ENCODE peak calls at places on chromosomes 16 and 17, in six cellular contexts. One of them, this sample, is unnamed. For H3K9me3 and H3K27me3, the result is how much of the 10 kb centered on the place peaks cover.

GRCh38 chr16:50742521-50743150 is 750 bp downstream of the CYLD start:
- DNase-seq in small intestine: peak
- DNase-seq in CD8-positive, alpha-beta memory T cell: peak
- DNase-seq in aorta: peak
- DNase-seq in SK-N-SH: no peak
- DNase-seq in adipocyte: peak
- DNase-seq in this sample: peak

GRCh38 chr17:79949646-79950292 is 85.9 kb downstream of the TBC1D16 start:
- DNase-seq in aorta: no peak
- DNase-seq in adipocyte: no peak
- DNase-seq in SK-N-SH: peak
- DNase-seq in CD8-positive, alpha-beta memory T cell: no peak
- DNase-seq in small intestine: no peak
- DNase-seq in this sample: no peak

GRCh38 chr17:48488548-48489106 is 42.2 kb downstream of the HOXB1 start:
- DNase-seq in small intestine: no peak
- DNase-seq in adipocyte: no peak
- DNase-seq in aorta: no peak
- DNase-seq in CD8-positive, alpha-beta memory T cell: no peak
- DNase-seq in SK-N-SH: no peak
- DNase-seq in this sample: no peak

GRCh38 chr16:84141143-84141670 is 3.8 kb downstream of the HSDL1 start:
- DNase-seq in small intestine: no peak
- DNase-seq in adipocyte: no peak
- DNase-seq in CD8-positive, alpha-beta memory T cell: no peak
- DNase-seq in SK-N-SH: no peak
- DNase-seq in aorta: no peak
- DNase-seq in this sample: no peak

GRCh38 chr17:14214271-14214670 is 22.4 kb downstream of the CDRT15 start:
- DNase-seq in adipocyte: peak
- DNase-seq in SK-N-SH: no peak
- DNase-seq in small intestine: no peak
- DNase-seq in CD8-positive, alpha-beta memory T cell: no peak
- DNase-seq in aorta: no peak
- DNase-seq in this sample: no peak

GRCh38 chr16:88459366-88460055 is 6.4 kb downstream of the ZFPM1 start:
- DNase-seq in CD8-positive, alpha-beta memory T cell: no peak
- DNase-seq in aorta: no peak
- DNase-seq in SK-N-SH: no peak
- DNase-seq in small intestine: no peak
- DNase-seq in adipocyte: no peak
- DNase-seq in this sample: no peak

GRCh38 chr16:814974-815373 is 14.4 kb upstream of the GNG13 start:
- DNase-seq in CD8-positive, alpha-beta memory T cell: no peak
- DNase-seq in small intestine: no peak
- DNase-seq in aorta: no peak
- DNase-seq in SK-N-SH: no peak
- DNase-seq in adipocyte: peak
- DNase-seq in this sample: no peak

GRCh38 chr17:76368545-76368944 is 14.8 kb upstream of the PRPSAP1 start:
- DNase-seq in CD8-positive, alpha-beta memory T cell: no peak
- DNase-seq in SK-N-SH: peak
- DNase-seq in adipocyte: peak
- DNase-seq in aorta: no peak
- DNase-seq in small intestine: no peak
- DNase-seq in this sample: no peak

GRCh38 chr17:50919321-50920040 is 53.3 kb upstream of the TOB1 start:
- DNase-seq in adipocyte: peak
- DNase-seq in SK-N-SH: peak
- DNase-seq in CD8-positive, alpha-beta memory T cell: peak
- DNase-seq in aorta: peak
- DNase-seq in small intestine: peak
- DNase-seq in this sample: peak

GRCh38 chr17:7468814-7469438 is 10.5 kb downstream of the ZBTB4 start:
- DNase-seq in CD8-positive, alpha-beta memory T cell: no peak
- DNase-seq in small intestine: no peak
- DNase-seq in adipocyte: no peak
- DNase-seq in SK-N-SH: no peak
- DNase-seq in aorta: no peak
- DNase-seq in this sample: no peak

GRCh38 chr17:28549274-28550132 is 2.9 kb downstream of the UNC119 start:
- DNase-seq in CD8-positive, alpha-beta memory T cell: peak
- DNase-seq in adipocyte: no peak
- DNase-seq in small intestine: no peak
- DNase-seq in aorta: no peak
- DNase-seq in SK-N-SH: no peak
- DNase-seq in this sample: no peak

GRCh38 chr17:32310927-32311568 is 30.9 kb downstream of the C17orf75 start:
- DNase-seq in SK-N-SH: peak
- DNase-seq in adipocyte: no peak
- DNase-seq in CD8-positive, alpha-beta memory T cell: no peak
- DNase-seq in small intestine: no peak
- DNase-seq in aorta: no peak
- DNase-seq in this sample: no peak

GRCh38 chr16:85428168-85428898 is 184.8 kb upstream of the GSE1 start:
- DNase-seq in CD8-positive, alpha-beta memory T cell: no peak
- DNase-seq in aorta: peak
- DNase-seq in SK-N-SH: peak
- DNase-seq in small intestine: peak
- DNase-seq in adipocyte: peak
- DNase-seq in this sample: no peak

GRCh38 chr16:22318690-22319358 is 21.6 kb downstream of the POLR3E start:
- DNase-seq in CD8-positive, alpha-beta memory T cell: peak
- DNase-seq in small intestine: peak
- DNase-seq in adipocyte: peak
- DNase-seq in SK-N-SH: peak
- DNase-seq in aorta: no peak
- DNase-seq in this sample: peak

GRCh38 chr17:50471009-50471905 is 2.6 kb upstream of the CHAD start:
- DNase-seq in adipocyte: no peak
- DNase-seq in SK-N-SH: no peak
- DNase-seq in small intestine: no peak
- DNase-seq in aorta: no peak
- DNase-seq in CD8-positive, alpha-beta memory T cell: no peak
- DNase-seq in this sample: no peak

GRCh38 chr17:55605705-55606104 is 94.5 kb upstream of the SMIM36 start:
- DNase-seq in CD8-positive, alpha-beta memory T cell: no peak
- DNase-seq in aorta: no peak
- DNase-seq in small intestine: no peak
- DNase-seq in adipocyte: peak
- DNase-seq in SK-N-SH: no peak
- DNase-seq in this sample: no peak

GRCh38 chr16:77711775-77712174 is 10.5 kb upstream of the NUDT7 start:
- DNase-seq in SK-N-SH: no peak
- DNase-seq in aorta: no peak
- DNase-seq in small intestine: peak
- DNase-seq in adipocyte: no peak
- DNase-seq in CD8-positive, alpha-beta memory T cell: no peak
- DNase-seq in this sample: no peak

GRCh38 chr16:66489385-66489784 is 60.5 kb downstream of the TK2 start:
- DNase-seq in SK-N-SH: no peak
- DNase-seq in small intestine: no peak
- DNase-seq in CD8-positive, alpha-beta memory T cell: no peak
- DNase-seq in adipocyte: no peak
- DNase-seq in aorta: no peak
- DNase-seq in this sample: no peak

GRCh38 chr16:56273615-56274014 is 82.3 kb downstream of the GNAO1 start:
- DNase-seq in CD8-positive, alpha-beta memory T cell: no peak
- DNase-seq in small intestine: no peak
- DNase-seq in SK-N-SH: no peak
- DNase-seq in aorta: no peak
- DNase-seq in adipocyte: no peak
- DNase-seq in this sample: no peak

GRCh38 chr16:57023541-57024249 is 34.3 kb downstream of the NLRC5 start:
- DNase-seq in SK-N-SH: no peak
- DNase-seq in CD8-positive, alpha-beta memory T cell: peak
- DNase-seq in adipocyte: no peak
- DNase-seq in aorta: no peak
- DNase-seq in small intestine: no peak
- DNase-seq in this sample: no peak

DNA sequence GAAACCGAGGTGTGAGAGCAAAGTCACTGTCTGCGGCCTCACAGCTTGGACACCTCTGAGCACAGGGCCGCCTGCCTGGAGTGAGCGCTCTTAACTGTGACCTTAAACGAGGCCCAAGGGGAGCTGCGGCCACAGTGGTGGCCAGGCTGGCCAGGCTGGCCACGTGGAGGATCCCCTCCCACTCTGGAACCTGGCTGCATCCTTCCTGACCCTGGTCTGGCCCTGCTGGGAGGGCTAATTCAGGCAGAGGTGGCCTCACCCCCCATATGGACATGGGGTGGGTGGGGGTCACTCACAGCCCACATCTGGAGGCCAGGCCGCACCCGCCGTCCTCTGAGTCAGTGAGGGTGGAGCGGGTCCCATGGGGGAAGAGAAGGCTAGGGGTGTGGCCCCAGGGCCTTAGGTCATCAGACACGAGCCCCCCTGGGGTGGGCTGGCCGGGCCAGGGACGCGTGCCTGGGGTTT is 6.6 kb downstream of the VASN start:
- DNase-seq in aorta: peak
- DNase-seq in adipocyte: no peak
- DNase-seq in SK-N-SH: no peak
- DNase-seq in CD8-positive, alpha-beta memory T cell: no peak
- DNase-seq in small intestine: no peak
- DNase-seq in this sample: no peak
- H3K4me3 ChIP-seq in aorta: no peak
- H3K4me3 ChIP-seq in adipocyte: peak
- H3K4me3 ChIP-seq in SK-N-SH: no peak
- H3K4me3 ChIP-seq in CD8-positive, alpha-beta memory T cell: no peak
- H3K4me3 ChIP-seq in small intestine: no peak
- H3K4me3 ChIP-seq in this sample: no peak

GRCh38 chr17:16617481-16618060 is 36.1 kb downstream of the ZNF624 start:
- DNase-seq in aorta: no peak
- DNase-seq in SK-N-SH: no peak
- DNase-seq in CD8-positive, alpha-beta memory T cell: no peak
- DNase-seq in small intestine: no peak
- DNase-seq in adipocyte: no peak
- DNase-seq in this sample: no peak
- H3K9me3 ChIP-seq in aorta: under half
- H3K9me3 ChIP-seq in SK-N-SH: under half
- H3K9me3 ChIP-seq in CD8-positive, alpha-beta memory T cell: under half
- H3K9me3 ChIP-seq in small intestine: under half
- H3K9me3 ChIP-seq in adipocyte: half or more
- H3K9me3 ChIP-seq in this sample: under half

GRCh38 chr17:68200689-68201424 is 47.0 kb upstream of the AMZ2 start:
- DNase-seq in small intestine: peak
- DNase-seq in SK-N-SH: peak
- DNase-seq in CD8-positive, alpha-beta memory T cell: peak
- DNase-seq in adipocyte: peak
- DNase-seq in aorta: peak
- DNase-seq in this sample: peak

GRCh38 chr17:68197091-68197996 is 50.5 kb upstream of the AMZ2 start:
- DNase-seq in small intestine: no peak
- DNase-seq in CD8-positive, alpha-beta memory T cell: no peak
- DNase-seq in aorta: no peak
- DNase-seq in SK-N-SH: peak
- DNase-seq in adipocyte: no peak
- DNase-seq in this sample: no peak

GRCh38 chr17:68199837-68200688 is 47.8 kb upstream of the AMZ2 start:
- DNase-seq in adipocyte: no peak
- DNase-seq in SK-N-SH: peak
- DNase-seq in small intestine: no peak
- DNase-seq in CD8-positive, alpha-beta memory T cell: no peak
- DNase-seq in aorta: no peak
- DNase-seq in this sample: no peak

GRCh38 chr17:68197997-68198930 is 49.6 kb upstream of the AMZ2 start:
- DNase-seq in SK-N-SH: peak
- DNase-seq in adipocyte: no peak
- DNase-seq in CD8-positive, alpha-beta memory T cell: no peak
- DNase-seq in small intestine: no peak
- DNase-seq in aorta: no peak
- DNase-seq in this sample: no peak

DNA sequence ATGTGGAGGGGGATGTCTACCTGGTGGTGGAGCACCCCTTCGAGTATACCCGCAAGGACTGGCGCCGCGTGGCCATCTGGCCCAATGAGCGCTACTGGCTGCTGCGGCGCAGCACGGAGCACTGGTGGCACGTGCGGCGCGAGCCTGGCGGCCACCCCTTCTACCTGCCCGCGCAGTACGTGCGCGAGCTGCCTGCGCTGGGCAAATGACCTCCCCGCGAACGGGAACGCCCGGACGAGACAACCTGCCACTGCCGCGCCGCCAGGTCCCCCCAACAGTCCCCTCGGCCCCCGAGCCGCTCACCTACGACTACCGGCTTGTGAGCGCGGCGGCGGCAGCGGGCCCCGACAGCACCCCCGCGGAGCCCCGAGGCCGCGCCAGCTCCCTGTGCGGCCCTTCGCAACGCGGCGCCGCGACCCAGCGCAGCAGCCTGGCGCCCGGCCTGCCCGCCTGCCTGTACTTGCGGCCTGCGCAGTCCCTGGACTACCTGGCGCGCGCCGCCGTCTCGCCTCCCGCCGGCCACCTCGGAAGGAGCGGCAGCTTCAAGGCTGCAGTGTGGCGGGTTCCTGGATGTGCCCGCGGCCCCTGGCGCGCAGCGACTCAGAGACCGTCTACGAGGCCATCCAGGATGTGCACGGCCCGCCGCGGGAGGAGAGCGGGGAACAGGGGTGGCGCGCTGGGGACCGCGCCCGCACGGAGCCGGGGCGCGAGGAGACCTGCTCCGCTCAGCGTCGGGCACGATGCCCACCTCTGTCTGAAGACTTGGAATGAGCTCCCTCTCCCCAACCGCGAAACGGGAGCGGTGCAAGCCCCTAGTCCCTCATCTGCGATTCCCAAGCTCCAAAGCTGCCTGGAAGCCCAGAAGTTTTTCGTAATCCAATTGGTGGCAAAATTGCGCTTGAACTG is 48.7 kb upstream of the AMZ2 start:
- DNase-seq in SK-N-SH: peak
- DNase-seq in adipocyte: no peak
- DNase-seq in small intestine: no peak
- DNase-seq in aorta: no peak
- DNase-seq in CD8-positive, alpha-beta memory T cell: peak
- DNase-seq in this sample: no peak
- H3K27me3 ChIP-seq in SK-N-SH: half or more
- H3K27me3 ChIP-seq in adipocyte: under half
- H3K27me3 ChIP-seq in small intestine: under half
- H3K27me3 ChIP-seq in aorta: under half
- H3K27me3 ChIP-seq in CD8-positive, alpha-beta memory T cell: under half
- H3K27me3 ChIP-seq in this sample: under half

GRCh38 chr17:61403846-61404701 is 4.4 kb downstream of the TBX2 start:
- DNase-seq in adipocyte: peak
- DNase-seq in CD8-positive, alpha-beta memory T cell: no peak
- DNase-seq in small intestine: no peak
- DNase-seq in SK-N-SH: no peak
- DNase-seq in aorta: peak
- DNase-seq in this sample: no peak

GRCh38 chr17:61402073-61402541 is 2.5 kb downstream of the TBX2 start:
- DNase-seq in aorta: no peak
- DNase-seq in SK-N-SH: peak
- DNase-seq in adipocyte: peak
- DNase-seq in small intestine: no peak
- DNase-seq in CD8-positive, alpha-beta memory T cell: no peak
- DNase-seq in this sample: no peak

GRCh38 chr17:61401280-61402072 is 1.8 kb downstream of the TBX2 start:
- DNase-seq in small intestine: no peak
- DNase-seq in aorta: no peak
- DNase-seq in CD8-positive, alpha-beta memory T cell: no peak
- DNase-seq in SK-N-SH: peak
- DNase-seq in adipocyte: peak
- DNase-seq in this sample: peak

GRCh38 chr17:61404702-61405046 is 5.0 kb downstream of the TBX2 start:
- DNase-seq in adipocyte: no peak
- DNase-seq in small intestine: no peak
- DNase-seq in CD8-positive, alpha-beta memory T cell: no peak
- DNase-seq in SK-N-SH: peak
- DNase-seq in aorta: peak
- DNase-seq in this sample: no peak

GRCh38 chr17:61402978-61403845 is 3.6 kb downstream of the TBX2 start:
- DNase-seq in aorta: peak
- DNase-seq in SK-N-SH: peak
- DNase-seq in adipocyte: peak
- DNase-seq in small intestine: no peak
- DNase-seq in CD8-positive, alpha-beta memory T cell: peak
- DNase-seq in this sample: no peak
- H3K4me3 ChIP-seq in aorta: no peak
- H3K4me3 ChIP-seq in SK-N-SH: peak
- H3K4me3 ChIP-seq in adipocyte: no peak
- H3K4me3 ChIP-seq in small intestine: peak
- H3K4me3 ChIP-seq in CD8-positive, alpha-beta memory T cell: no peak
- H3K4me3 ChIP-seq in this sample: no peak

This sample was measured in MG63.